ENCODE peak calls at places on chromosomes 4 and X, in four cellular contexts. K is stimulated activated naive B cell treated with anti-CD40 and anti-IgM and Interleukin-4, amounts not matched to agents 10 μg/mL and 1 μg/mL and 100 μg/mL, for 72 hours; N is H7; X is iris pigment epithelial cell. D is an unnamed sample.

GRCh38 chr4:146520894-146521542 is 722 bp downstream of the SLC10A7 start:
- DNase-seq in K (no peak), N (peak), X (peak), D (peak)

GRCh38 chr4:54719378-54719777 is 61.6 kb downstream of the KIT start:
- DNase-seq in N (no peak), X (no peak), K (no peak), D (no peak)

GRCh38 chr4:170446782-170447181 is 357.0 kb upstream of the AADAT start:
- DNase-seq in K (no peak), N (no peak), X (no peak), D (no peak)

GRCh38 chrX:113305496-113305895 is 464.9 kb upstream of the AMOT start:
- DNase-seq in N (no peak), K (no peak), X (peak), D (no peak)

GRCh38 chr4:118398226-118399090 is 45.7 kb upstream of the PRSS12 start:
- DNase-seq in X (no peak), N (no peak), K (no peak), D (no peak)

GRCh38 chr4:88737304-88738015 is 39.8 kb upstream of the NAP1L5 start:
- DNase-seq in N (peak), K (peak), X (peak), D (peak)

GRCh38 chrX:110146521-110146920 is 143.6 kb downstream of the TMEM164 start:
- DNase-seq in X (peak), N (peak), K (peak), D (peak)

GRCh38 chr4:187380181-187380581 is 615.4 kb upstream of the ZFP42 start:
- DNase-seq in X (peak), K (no peak), N (peak), D (peak)

GRCh38 chr4:182185491-182185890 is 57.7 kb upstream of the TENM3 start:
- DNase-seq in N (no peak), X (no peak), K (no peak), D (no peak)

GRCh38 chrX:44332437-44332836 is 11.0 kb downstream of the EFHC2 start:
- DNase-seq in N (peak), X (no peak), K (no peak), D (no peak)

GRCh38 chrX:103398321-103398937 is 22.1 kb downstream of the BEX3 start:
- DNase-seq in N (no peak), X (peak), K (no peak), D (no peak)

GRCh38 chrX:48816014-48816810 is 10.1 kb upstream of the ERAS start:
- DNase-seq in N (no peak), K (no peak), X (no peak), D (no peak)

D was measured in neural progenitor cell.